ENCODE peak calls at places on chromosomes 3 and 15, in eight cellular contexts. One of them, this sample, is unnamed.

GRCh38 chr3:173410836-173411235 is 13.3 kb downstream of the NLGN1 start:
- DNase-seq in aorta: no peak
- DNase-seq in hepatocyte: no peak
- DNase-seq in effector memory CD4-positive, alpha-beta T cell: no peak
- DNase-seq in uterus: no peak
- DNase-seq in transverse colon: no peak
- DNase-seq in neural progenitor cell: peak; percentile 14
- DNase-seq in GM23248: no peak
- DNase-seq in this sample: no peak

GRCh38 chr3:38689774-38690173 is 40.3 kb upstream of the SCN5A start:
- DNase-seq in effector memory CD4-positive, alpha-beta T cell: no peak
- DNase-seq in aorta: no peak
- DNase-seq in hepatocyte: no peak
- DNase-seq in transverse colon: no peak
- DNase-seq in uterus: no peak
- DNase-seq in GM23248: no peak
- DNase-seq in neural progenitor cell: no peak
- DNase-seq in this sample: no peak

GRCh38 chr3:135362889-135363288 is 567.8 kb downstream of the EPHB1 start:
- DNase-seq in transverse colon: no peak
- DNase-seq in hepatocyte: no peak
- DNase-seq in GM23248: no peak
- DNase-seq in aorta: no peak
- DNase-seq in neural progenitor cell: no peak
- DNase-seq in uterus: no peak
- DNase-seq in effector memory CD4-positive, alpha-beta T cell: no peak
- DNase-seq in this sample: no peak

GRCh38 chr15:76904461-76905012 is 603 bp downstream of the SCAPER start:
- DNase-seq in neural progenitor cell: peak; percentile 73
- DNase-seq in uterus: no peak
- DNase-seq in hepatocyte: peak; percentile 71
- DNase-seq in effector memory CD4-positive, alpha-beta T cell: no peak
- DNase-seq in GM23248: peak; percentile 49
- DNase-seq in aorta: no peak
- DNase-seq in transverse colon: peak; percentile 36
- DNase-seq in this sample: no peak

GRCh38 chr15:41492597-41493204 is 973 bp upstream of the ITPKA start:
- DNase-seq in GM23248: no peak
- DNase-seq in uterus: no peak
- DNase-seq in effector memory CD4-positive, alpha-beta T cell: no peak
- DNase-seq in hepatocyte: no peak
- DNase-seq in neural progenitor cell: peak; percentile 82
- DNase-seq in transverse colon: no peak
- DNase-seq in aorta: no peak
- DNase-seq in this sample: no peak

GRCh38 chr15:100772478-100773378 is 106.9 kb upstream of the ALDH1A3 start:
- DNase-seq in aorta: no peak
- DNase-seq in GM23248: no peak
- DNase-seq in transverse colon: no peak
- DNase-seq in neural progenitor cell: peak; percentile 22
- DNase-seq in hepatocyte: peak; percentile 62
- DNase-seq in uterus: no peak
- DNase-seq in effector memory CD4-positive, alpha-beta T cell: no peak
- DNase-seq in this sample: no peak

GRCh38 chr3:120561251-120562045 is 34.7 kb upstream of the NDUFB4 start:
- DNase-seq in hepatocyte: peak; percentile 86
- DNase-seq in transverse colon: peak; percentile 77
- DNase-seq in neural progenitor cell: peak; percentile 80
- DNase-seq in uterus: peak; percentile 72
- DNase-seq in aorta: peak; percentile 86
- DNase-seq in GM23248: peak; percentile 84
- DNase-seq in effector memory CD4-positive, alpha-beta T cell: peak; percentile 23
- DNase-seq in this sample: peak; percentile 44

GRCh38 chr3:8963137-8963853 is at the start of gene RAD18:
- DNase-seq in hepatocyte: peak; percentile 96
- DNase-seq in effector memory CD4-positive, alpha-beta T cell: peak; percentile 88
- DNase-seq in neural progenitor cell: peak; percentile 97
- DNase-seq in uterus: peak; percentile 91
- DNase-seq in GM23248: peak; percentile 94
- DNase-seq in aorta: peak; percentile 97
- DNase-seq in transverse colon: peak; percentile 94
- DNase-seq in this sample: peak; percentile 90

GRCh38 chr3:43426388-43426787 is 140.0 kb downstream of the SNRK start:
- DNase-seq in effector memory CD4-positive, alpha-beta T cell: no peak
- DNase-seq in aorta: no peak
- DNase-seq in hepatocyte: no peak
- DNase-seq in transverse colon: no peak
- DNase-seq in uterus: no peak
- DNase-seq in GM23248: no peak
- DNase-seq in neural progenitor cell: no peak
- DNase-seq in this sample: no peak

GRCh38 chr3:179186426-179186825 is 38.3 kb downstream of the PIK3CA start:
- DNase-seq in aorta: no peak
- DNase-seq in GM23248: no peak
- DNase-seq in neural progenitor cell: no peak
- DNase-seq in transverse colon: no peak
- DNase-seq in uterus: no peak
- DNase-seq in effector memory CD4-positive, alpha-beta T cell: no peak
- DNase-seq in hepatocyte: no peak
- DNase-seq in this sample: no peak

GRCh38 chr3:69999191-70000027 is at the start of gene SAMMSON:
- DNase-seq in aorta: peak; percentile 80
- DNase-seq in transverse colon: no peak
- DNase-seq in GM23248: peak; percentile 14
- DNase-seq in hepatocyte: no peak
- DNase-seq in effector memory CD4-positive, alpha-beta T cell: no peak
- DNase-seq in neural progenitor cell: no peak
- DNase-seq in uterus: peak; percentile 38
- DNase-seq in this sample: no peak

GRCh38 chr3:114214542-114215341 is 22.6 kb downstream of the ZNF80 start:
- DNase-seq in effector memory CD4-positive, alpha-beta T cell: peak; percentile 26
- DNase-seq in transverse colon: no peak
- DNase-seq in hepatocyte: no peak
- DNase-seq in uterus: no peak
- DNase-seq in aorta: no peak
- DNase-seq in GM23248: no peak
- DNase-seq in neural progenitor cell: no peak
- DNase-seq in this sample: peak; percentile 19

GRCh38 chr3:121757087-121757811 is 7.7 kb upstream of the GOLGB1 start:
- DNase-seq in aorta: no peak
- DNase-seq in effector memory CD4-positive, alpha-beta T cell: no peak
- DNase-seq in neural progenitor cell: no peak
- DNase-seq in hepatocyte: no peak
- DNase-seq in transverse colon: no peak
- DNase-seq in uterus: no peak
- DNase-seq in GM23248: no peak
- DNase-seq in this sample: no peak

GRCh38 chr3:154217663-154218062 is 96.5 kb downstream of the ARHGEF26 start:
- DNase-seq in aorta: no peak
- DNase-seq in hepatocyte: no peak
- DNase-seq in GM23248: no peak
- DNase-seq in transverse colon: no peak
- DNase-seq in uterus: no peak
- DNase-seq in neural progenitor cell: peak; percentile 19
- DNase-seq in effector memory CD4-positive, alpha-beta T cell: no peak
- DNase-seq in this sample: no peak

GRCh38 chr15:98806275-98806895 is 158.0 kb downstream of the IGF1R start:
- DNase-seq in GM23248: no peak
- DNase-seq in aorta: no peak
- DNase-seq in hepatocyte: no peak
- DNase-seq in effector memory CD4-positive, alpha-beta T cell: no peak
- DNase-seq in transverse colon: no peak
- DNase-seq in uterus: no peak
- DNase-seq in neural progenitor cell: no peak
- DNase-seq in this sample: no peak

GRCh38 chr3:45227946-45228345 is 1.9 kb upstream of the TMEM158 start:
- DNase-seq in aorta: no peak
- DNase-seq in transverse colon: no peak
- DNase-seq in hepatocyte: peak; percentile 30
- DNase-seq in effector memory CD4-positive, alpha-beta T cell: no peak
- DNase-seq in uterus: no peak
- DNase-seq in neural progenitor cell: peak; percentile 47
- DNase-seq in GM23248: no peak
- DNase-seq in this sample: no peak

GRCh38 chr3:140341817-140342403 is 336.0 kb upstream of the TRIM42 start:
- DNase-seq in aorta: no peak
- DNase-seq in uterus: no peak
- DNase-seq in effector memory CD4-positive, alpha-beta T cell: no peak
- DNase-seq in hepatocyte: no peak
- DNase-seq in GM23248: no peak
- DNase-seq in neural progenitor cell: no peak
- DNase-seq in transverse colon: no peak
- DNase-seq in this sample: no peak

GRCh38 chr3:76824658-76825310 is 215.1 kb upstream of the ROBO2 start:
- DNase-seq in effector memory CD4-positive, alpha-beta T cell: no peak
- DNase-seq in GM23248: no peak
- DNase-seq in transverse colon: no peak
- DNase-seq in uterus: no peak
- DNase-seq in neural progenitor cell: no peak
- DNase-seq in hepatocyte: peak; percentile 47
- DNase-seq in aorta: no peak
- DNase-seq in this sample: no peak

DNA sequence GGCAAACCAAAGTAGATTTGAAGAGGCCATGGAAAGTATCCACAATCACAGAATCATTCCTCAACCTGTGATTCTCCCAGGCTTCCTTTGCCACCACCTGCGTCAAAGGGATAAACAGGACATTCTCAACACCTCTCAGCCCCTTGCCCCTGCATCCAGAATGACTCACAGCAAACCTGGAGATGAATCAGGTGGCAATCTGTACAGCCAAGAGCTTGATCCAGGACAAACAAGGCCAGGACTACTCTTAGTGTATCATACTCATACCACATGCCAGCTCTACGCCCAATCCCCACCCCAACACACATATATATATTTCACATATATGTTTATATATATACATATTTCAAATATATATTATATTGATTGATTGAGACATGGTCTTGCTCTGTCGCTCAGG is 23.6 kb upstream of the C3orf62 start:
- DNase-seq in transverse colon: no peak
- DNase-seq in effector memory CD4-positive, alpha-beta T cell: no peak
- DNase-seq in neural progenitor cell: no peak
- DNase-seq in hepatocyte: no peak
- DNase-seq in uterus: no peak
- DNase-seq in GM23248: no peak
- DNase-seq in aorta: no peak
- DNase-seq in this sample: no peak
- H3K36me3 ChIP-seq in transverse colon: peaks cover 56% of the 10 kb centered on the region
- H3K36me3 ChIP-seq in effector memory CD4-positive, alpha-beta T cell: peaks cover 63% of the 10 kb centered on the region
- H3K36me3 ChIP-seq in neural progenitor cell: peaks cover 6% of the 10 kb centered on the region
- H3K36me3 ChIP-seq in hepatocyte: no peaks in the 10 kb centered on the region
- H3K36me3 ChIP-seq in uterus: no peaks in the 10 kb centered on the region
- H3K36me3 ChIP-seq in GM23248: peaks cover 50% of the 10 kb centered on the region
- H3K36me3 ChIP-seq in aorta: peaks cover 4% of the 10 kb centered on the region
- H3K36me3 ChIP-seq in this sample: peaks cover 44% of the 10 kb centered on the region

GRCh38 chr3:186930639-186931486 is 537 bp downstream of the ST6GAL1 start:
- DNase-seq in neural progenitor cell: peak; percentile 93
- DNase-seq in transverse colon: peak; percentile 75
- DNase-seq in effector memory CD4-positive, alpha-beta T cell: peak; percentile 47
- DNase-seq in uterus: peak; percentile 41
- DNase-seq in aorta: peak; percentile 87
- DNase-seq in GM23248: peak; percentile 40
- DNase-seq in hepatocyte: peak; percentile 73
- DNase-seq in this sample: peak; percentile 53

GRCh38 chr3:186932281-186933181 is 2.2 kb downstream of the ST6GAL1 start:
- DNase-seq in neural progenitor cell: peak; percentile 39
- DNase-seq in uterus: no peak
- DNase-seq in transverse colon: no peak
- DNase-seq in effector memory CD4-positive, alpha-beta T cell: no peak
- DNase-seq in aorta: no peak
- DNase-seq in hepatocyte: no peak
- DNase-seq in GM23248: no peak
- DNase-seq in this sample: no peak

GRCh38 chr3:186931487-186932280 is 1.4 kb downstream of the ST6GAL1 start:
- DNase-seq in uterus: peak; percentile 31
- DNase-seq in hepatocyte: peak; percentile 79
- DNase-seq in GM23248: peak; percentile 44
- DNase-seq in effector memory CD4-positive, alpha-beta T cell: peak; percentile 61
- DNase-seq in neural progenitor cell: peak; percentile 44
- DNase-seq in aorta: no peak
- DNase-seq in transverse colon: peak; percentile 64
- DNase-seq in this sample: peak; percentile 63

GRCh38 chr3:186935133-186935532 is 4.8 kb downstream of the ST6GAL1 start:
- DNase-seq in effector memory CD4-positive, alpha-beta T cell: no peak
- DNase-seq in hepatocyte: no peak
- DNase-seq in neural progenitor cell: no peak
- DNase-seq in GM23248: no peak
- DNase-seq in uterus: no peak
- DNase-seq in transverse colon: no peak
- DNase-seq in aorta: no peak
- DNase-seq in this sample: no peak

GRCh38 chr3:186933801-186934200 is 3.5 kb downstream of the ST6GAL1 start:
- DNase-seq in neural progenitor cell: no peak
- DNase-seq in aorta: no peak
- DNase-seq in GM23248: no peak
- DNase-seq in hepatocyte: no peak
- DNase-seq in effector memory CD4-positive, alpha-beta T cell: no peak
- DNase-seq in transverse colon: no peak
- DNase-seq in uterus: no peak
- DNase-seq in this sample: no peak
- H3K27ac ChIP-seq in neural progenitor cell: no peak overlapping the region
- H3K27ac ChIP-seq in aorta: no peak overlapping the region
- H3K27ac ChIP-seq in GM23248: no peak overlapping the region
- H3K27ac ChIP-seq in hepatocyte: no peak overlapping the region
- H3K27ac ChIP-seq in effector memory CD4-positive, alpha-beta T cell: no peak overlapping the region
- H3K27ac ChIP-seq in transverse colon: no peak overlapping the region
- H3K27ac ChIP-seq in uterus: peak overlapping the region; percentile 80
- H3K27ac ChIP-seq in this sample: no peak overlapping the region

GRCh38 chr3:172096881-172097420 is 57.6 kb downstream of the FNDC3B start:
- DNase-seq in hepatocyte: peak; percentile 24
- DNase-seq in neural progenitor cell: peak; percentile 32
- DNase-seq in effector memory CD4-positive, alpha-beta T cell: no peak
- DNase-seq in GM23248: peak; percentile 82
- DNase-seq in uterus: no peak
- DNase-seq in transverse colon: no peak
- DNase-seq in aorta: no peak
- DNase-seq in this sample: no peak
- H3K4me1 ChIP-seq in hepatocyte: peaks cover 33% of the 10 kb centered on the region
- H3K4me1 ChIP-seq in neural progenitor cell: peaks cover 36% of the 10 kb centered on the region
- H3K4me1 ChIP-seq in effector memory CD4-positive, alpha-beta T cell: no peaks in the 10 kb centered on the region
- H3K4me1 ChIP-seq in GM23248: peaks cover 57% of the 10 kb centered on the region
- H3K4me1 ChIP-seq in uterus: peaks cover 5% of the 10 kb centered on the region
- H3K4me1 ChIP-seq in transverse colon: peaks cover 37% of the 10 kb centered on the region
- H3K4me1 ChIP-seq in aorta: peaks cover 3% of the 10 kb centered on the region
- H3K4me1 ChIP-seq in this sample: peaks cover 40% of the 10 kb centered on the region

DNA sequence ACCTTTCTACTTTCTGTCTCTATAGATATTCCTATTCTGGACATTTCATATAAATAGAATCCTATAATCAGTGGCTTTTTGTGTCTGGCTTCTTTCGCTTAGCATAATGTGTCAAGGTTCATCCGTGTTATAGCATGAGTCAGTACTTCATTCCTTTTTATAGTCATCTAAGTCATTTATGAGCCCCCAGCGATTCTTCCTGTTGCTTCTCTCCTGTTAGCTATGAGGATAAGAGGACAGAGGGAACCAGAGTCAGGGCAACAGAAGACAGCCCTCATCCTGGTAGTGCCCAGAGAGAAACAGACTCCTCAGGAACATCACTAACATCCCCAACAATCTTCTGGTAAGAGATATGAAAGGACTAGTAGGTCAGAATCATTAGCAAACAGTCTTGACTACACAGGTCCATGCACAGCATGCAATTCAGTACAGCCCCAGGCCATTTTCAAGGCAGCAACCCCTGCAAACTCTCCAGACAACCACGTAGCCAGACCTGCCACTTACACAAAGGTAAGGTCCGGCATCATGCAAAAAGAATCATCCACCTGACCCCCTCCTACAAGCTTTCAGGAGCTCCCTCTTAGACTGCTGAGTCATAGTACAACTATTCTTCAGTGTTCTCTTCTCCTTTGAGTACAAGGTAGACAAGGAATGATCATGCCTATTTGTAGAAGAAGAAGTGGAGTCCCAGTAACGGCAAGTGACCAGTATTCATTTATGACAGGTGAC is 91.5 kb downstream of the MYLK start:
- DNase-seq in transverse colon: no peak
- DNase-seq in GM23248: peak; percentile 32
- DNase-seq in effector memory CD4-positive, alpha-beta T cell: no peak
- DNase-seq in neural progenitor cell: no peak
- DNase-seq in aorta: no peak
- DNase-seq in uterus: no peak
- DNase-seq in hepatocyte: no peak
- DNase-seq in this sample: no peak
- H3K36me3 ChIP-seq in transverse colon: no peaks in the 10 kb centered on the region
- H3K36me3 ChIP-seq in GM23248: peaks cover 21% of the 10 kb centered on the region
- H3K36me3 ChIP-seq in effector memory CD4-positive, alpha-beta T cell: no peaks in the 10 kb centered on the region
- H3K36me3 ChIP-seq in neural progenitor cell: no peaks in the 10 kb centered on the region
- H3K36me3 ChIP-seq in aorta: no peaks in the 10 kb centered on the region
- H3K36me3 ChIP-seq in uterus: no peaks in the 10 kb centered on the region
- H3K36me3 ChIP-seq in hepatocyte: no peaks in the 10 kb centered on the region
- H3K36me3 ChIP-seq in this sample: no peaks in the 10 kb centered on the region